ENCODE peak calls at places on chromosomes 5 and 9, in eight cellular contexts. R is keratinocyte, L is chondrocyte, A is endothelial cell, M is thoracic aorta, O is WTC11, G is endodermal cell, U is progenitor cell of endocrine pancreas. W is an unnamed sample.

GRCh38 chr5:173501922-173502321 is 114.5 kb downstream of the BOD1 start:
- DNase-seq in R (no peak), L (no peak), A (no peak), M (no peak), O (no peak), G (no peak), U (no peak), W (no peak)

GRCh38 chr5:178780581-178781498 is 50.4 kb upstream of the ZNF354A start:
- DNase-seq in R (no peak), L (no peak), A (no peak), M (no peak), O (no peak), G (no peak), U (no peak), W (no peak)

GRCh38 chr5:71974622-71975021 is 132.7 kb upstream of the MAP1B start:
- DNase-seq in R (no peak), L (no peak), A (no peak), M (no peak), O (no peak), G (no peak), U (no peak), W (no peak)

GRCh38 chr9:107246259-107247254 is 36.5 kb upstream of the RAD23B start:
- DNase-seq in R (no peak), L (no peak), A (peak; percentile 33), M (no peak), O (peak; percentile 69), G (peak; percentile 84), U (no peak), W (no peak)

GRCh38 chr5:145237843-145238242 is 597.3 kb downstream of the PRELID2 start:
- DNase-seq in R (no peak), L (no peak), A (peak; percentile 69), M (no peak), O (peak; percentile 73), G (peak; percentile 89), U (peak; percentile 34), W (peak; percentile 46)

GRCh38 chr5:115170128-115170923 is 618 bp upstream of the TRIM36 start:
- DNase-seq in R (no peak), L (no peak), A (peak; percentile 40), M (no peak), O (peak; percentile 62), G (peak; percentile 89), U (peak; percentile 24), W (peak; percentile 71)

GRCh38 chr5:142902188-142902965 is 132.2 kb downstream of the ARHGAP26 start:
- DNase-seq in R (no peak), L (no peak), A (no peak), M (no peak), O (no peak), G (no peak), U (no peak), W (no peak)

GRCh38 chr5:113331201-113331551 is 103.6 kb downstream of the TSSK1B start:
- DNase-seq in R (no peak), L (no peak), A (no peak), M (no peak), O (no peak), G (no peak), U (no peak), W (no peak)

GRCh38 chr5:21862986-21863385 is 990.2 kb downstream of the CDH12 start:
- DNase-seq in R (no peak), L (no peak), A (no peak), M (no peak), O (no peak), G (no peak), U (no peak), W (no peak)

GRCh38 chr5:172335721-172336120 is 52.2 kb upstream of the UBTD2 start:
- DNase-seq in R (no peak), L (no peak), A (no peak), M (no peak), O (no peak), G (no peak), U (no peak), W (no peak)

GRCh38 chr5:174533771-174534221 is 190.6 kb upstream of the MSX2 start:
- DNase-seq in R (peak; percentile 84), L (no peak), A (no peak), M (no peak), O (no peak), G (no peak), U (no peak), W (no peak)

GRCh38 chr9:111992523-111992922 is 95.9 kb downstream of the UGCG start:
- DNase-seq in R (peak; percentile 57), L (no peak), A (no peak), M (no peak), O (no peak), G (no peak), U (no peak), W (no peak)

GRCh38 chr5:135451581-135452360 is at the start of gene TIFAB:
- DNase-seq in R (no peak), L (peak; percentile 55), A (no peak), M (no peak), O (no peak), G (peak; percentile 24), U (no peak), W (no peak)

GRCh38 chr9:108953983-108954574 is 19.9 kb downstream of the ABITRAM start:
- DNase-seq in R (no peak), L (no peak), A (no peak), M (no peak), O (no peak), G (no peak), U (no peak), W (no peak)

GRCh38 chr5:9480499-9480898 is 65.4 kb downstream of the SEMA5A start:
- DNase-seq in R (no peak), L (no peak), A (no peak), M (no peak), O (no peak), G (no peak), U (no peak), W (no peak)
- TF ChIP-seq CTCF in R (no peak), L (no peak), A (no peak), M (no peak), O (no peak), G (no peak), U (no peak), W (no peak)

GRCh38 chr5:88878976-88879375 is 4.0 kb downstream of the MEF2C start:
- DNase-seq in R (no peak), L (no peak), A (no peak), M (no peak), O (no peak), G (no peak), U (no peak), W (no peak)
- TF ChIP-seq CTCF in R (no peak), L (peak; percentile 71), A (no peak), M (no peak), O (no peak), G (no peak), U (no peak), W (no peak)

GRCh38 chr9:133574791-133575672 is 34.2 kb downstream of the FAM163B start:
- DNase-seq in R (no peak), L (no peak), A (no peak), M (no peak), O (no peak), G (no peak), U (no peak), W (no peak)

GRCh38 chr9:133573791-133574515 is 35.2 kb downstream of the FAM163B start:
- DNase-seq in R (no peak), L (no peak), A (no peak), M (no peak), O (no peak), G (no peak), U (no peak), W (no peak)

GRCh38 chr9:133571491-133571890 is 37.0 kb downstream of the ADAMTSL2 start:
- DNase-seq in R (no peak), L (no peak), A (no peak), M (no peak), O (no peak), G (no peak), U (no peak), W (no peak)

GRCh38 chr9:133571896-133572595 is 37.1 kb downstream of the FAM163B start:
- DNase-seq in R (no peak), L (no peak), A (no peak), M (no peak), O (no peak), G (no peak), U (no peak), W (no peak)

GRCh38 chr9:133572821-133573361 is 36.3 kb downstream of the FAM163B start:
- DNase-seq in R (no peak), L (no peak), A (no peak), M (no peak), O (no peak), G (no peak), U (no peak), W (no peak)
- TF ChIP-seq CTCF in R (no peak), L (no peak), A (no peak), M (no peak), O (no peak), G (no peak), U (no peak), W (no peak)

GRCh38 chr5:158154226-158155005 is 295.5 kb upstream of the CLINT1 start:
- DNase-seq in R (peak; percentile 25), L (no peak), A (no peak), M (peak; percentile 11), O (no peak), G (no peak), U (no peak), W (no peak)
- TF ChIP-seq CTCF in R (no peak), L (no peak), A (no peak), M (no peak), O (no peak), G (peak; percentile 56), U (no peak), W (no peak)

GRCh38 chr5:168608821-168609220 is 29.7 kb upstream of the PANK3 start:
- DNase-seq in R (no peak), L (no peak), A (no peak), M (no peak), O (no peak), G (peak; percentile 33), U (no peak), W (no peak)
- TF ChIP-seq CTCF in R (no peak), L (no peak), A (no peak), M (no peak), O (no peak), G (no peak), U (no peak), W (no peak)

GRCh38 chr9:38090170-38090569 is 21.1 kb upstream of the SHB start:
- DNase-seq in R (no peak), L (no peak), A (no peak), M (no peak), O (no peak), G (peak; percentile 56), U (no peak), W (no peak)

GRCh38 chr9:38091310-38092199 is 22.5 kb upstream of the SHB start:
- DNase-seq in R (no peak), L (no peak), A (no peak), M (no peak), O (no peak), G (peak; percentile 74), U (no peak), W (no peak)

GRCh38 chr9:38096238-38096805 is 27.3 kb upstream of the SHB start:
- DNase-seq in R (peak; percentile 53), L (no peak), A (no peak), M (no peak), O (no peak), G (peak; percentile 28), U (no peak), W (no peak)

GRCh38 chr9:38092200-38092524 is 23.1 kb upstream of the SHB start:
- DNase-seq in R (no peak), L (no peak), A (no peak), M (no peak), O (no peak), G (no peak), U (no peak), W (no peak)

GRCh38 chr9:38094165-38094564 is 25.1 kb upstream of the SHB start:
- DNase-seq in R (no peak), L (no peak), A (no peak), M (no peak), O (no peak), G (peak; percentile 42), U (no peak), W (no peak)
- TF ChIP-seq CTCF in R (no peak), L (no peak), A (no peak), M (no peak), O (no peak), G (no peak), U (no peak), W (no peak)

W was measured in glutamatergic neuron.